ENCODE peak calls at places on chromosomes 2 and 18, in five cellular contexts. C, O, N, W and L are unnamed samples.

GRCh38 chr18:58168221-58168620 is 124.2 kb downstream of the NEDD4L start:
- DNase-seq in N (no peak), W (no peak), O (no peak), C (no peak), L (no peak)

GRCh38 chr2:232979871-232980461 is 33.1 kb downstream of the NGEF start:
- DNase-seq in C (no peak), N (no peak), O (no peak), W (peak), L (peak)

GRCh38 chr2:238361877-238362276 is 41.6 kb downstream of the TRAF3IP1 start:
- DNase-seq in N (no peak), O (no peak), C (no peak), W (no peak), L (no peak)

GRCh38 chr18:39305756-39306155 is 1740.2 kb upstream of the CELF4 start:
- DNase-seq in N (no peak), O (no peak), W (no peak), C (no peak), L (no peak)

GRCh38 chr2:240571314-240571973 is 3.2 kb downstream of the RNPEPL1 start:
- DNase-seq in C (no peak), N (no peak), W (no peak), O (no peak), L (peak)

GRCh38 chr2:206968139-206969086 is 29.1 kb downstream of the CPO start:
- DNase-seq in W (no peak), N (no peak), O (no peak), C (no peak), L (no peak)

GRCh38 chr2:17672583-17673317 is 80.9 kb downstream of the SMC6 start:
- DNase-seq in N (no peak), W (no peak), O (no peak), C (no peak), L (no peak)

GRCh38 chr2:227447606-227448005 is 24.4 kb upstream of the AGFG1 start:
- DNase-seq in O (no peak), W (no peak), N (no peak), C (no peak), L (no peak)

GRCh38 chr18:8584798-8585197 is 24.4 kb upstream of the RAB12 start:
- DNase-seq in N (no peak), C (no peak), O (no peak), W (no peak), L (no peak)

GRCh38 chr2:76073992-76074604 is 363.4 kb upstream of the GCFC2 start:
- DNase-seq in N (no peak), C (no peak), O (no peak), W (no peak), L (no peak)

GRCh38 chr18:62334110-62334509 is 9.0 kb downstream of the TNFRSF11A start:
- DNase-seq in W (no peak), O (no peak), C (no peak), N (no peak), L (no peak)

GRCh38 chr2:1585635-1586034 is 158.7 kb downstream of the PXDN start:
- DNase-seq in C (no peak), O (no peak), N (no peak), W (no peak), L (peak)

GRCh38 chr2:216210711-216211131 is 101.6 kb downstream of the XRCC5 start:
- DNase-seq in N (no peak), W (no peak), C (no peak), O (no peak), L (no peak)

GRCh38 chr2:219426534-219427136 is 8.0 kb upstream of the SPEG start:
- DNase-seq in O (no peak), W (no peak), N (no peak), C (no peak), L (peak)

GRCh38 chr2:1972948-1973347 is 228.6 kb upstream of the PXDN start:
- DNase-seq in C (no peak), O (no peak), W (no peak), N (no peak), L (no peak)

GRCh38 chr2:105593221-105593967 is 151.3 kb upstream of the NCK2 start:
- DNase-seq in O (no peak), W (no peak), N (no peak), C (no peak), L (no peak)

GRCh38 chr2:16142383-16143361 is 202.3 kb downstream of the MYCN start:
- DNase-seq in N (no peak), W (peak), C (no peak), O (no peak), L (no peak)

GRCh38 chr2:219031005-219031738 is 10.1 kb downstream of the CFAP65 start:
- DNase-seq in O (no peak), N (no peak), W (no peak), C (no peak), L (no peak)

GRCh38 chr2:129877289-129877741 is 102.2 kb upstream of the RAB6C start:
- DNase-seq in C (peak), O (peak), W (peak), N (peak), L (peak)

GRCh38 chr18:48893559-48894265 is 57.1 kb downstream of the SMAD7 start:
- DNase-seq in C (no peak), O (no peak), W (no peak), N (no peak), L (peak)

GRCh38 chr2:152134488-152135280 is 35.8 kb upstream of the CACNB4 start:
- DNase-seq in O (peak), W (peak), C (no peak), N (no peak), L (no peak)

GRCh38 chr18:46422552-46423055 is 234.4 kb downstream of the LOXHD1 start:
- DNase-seq in W (no peak), O (no peak), C (no peak), N (no peak), L (peak)

GRCh38 chr2:134276381-134277172 is 22.7 kb downstream of the MGAT5 start:
- DNase-seq in C (no peak), W (no peak), N (no peak), O (no peak), L (no peak)

GRCh38 chr2:170396799-170397459 is 219.0 kb downstream of the MYO3B start:
- DNase-seq in N (no peak), W (no peak), C (no peak), O (no peak), L (no peak)

GRCh38 chr18:31497711-31498449 is at the start of gene DSG2:
- DNase-seq in O (peak), W (peak), N (no peak), C (no peak), L (no peak)

GRCh38 chr2:3294066-3294465 is 83.6 kb downstream of the EIPR1 start:
- DNase-seq in O (no peak), W (no peak), N (no peak), C (no peak), L (peak)

GRCh38 chr2:22854588-22854987 is 530.4 kb upstream of the KLHL29 start:
- DNase-seq in O (no peak), N (no peak), W (no peak), C (no peak), L (no peak)